ENCODE peak calls at places on chromosomes 1 and 21, in seven cellular contexts. C is progenitor cell of endocrine pancreas, K is foreskin fibroblast, V is stomach, B is MM.1S, R is mucosa of descending colon, F is B cell. U is an unnamed sample.

GRCh38 chr1:56424744-56425493 is 154.4 kb downstream of the PLPP3 start:
- DNase-seq in C (no peak), K (peak; percentile 54), V (peak; percentile 68), B (no peak), R (no peak), F (peak; percentile 69), U (no peak)

GRCh38 chr1:201461193-201461657 is 7.8 kb downstream of the PHLDA3 start:
- DNase-seq in C (no peak), K (peak; percentile 96), V (peak; percentile 61), B (no peak), R (no peak), F (no peak), U (no peak)

GRCh38 chr1:166490437-166490784 is 323.6 kb upstream of the FAM78B start:
- DNase-seq in C (no peak), K (no peak), V (no peak), B (no peak), R (peak; percentile 24), F (peak; percentile 11), U (peak; percentile 12)

GRCh38 chr1:205656236-205656635 is 24.1 kb downstream of the SLC45A3 start:
- DNase-seq in C (no peak), K (no peak), V (no peak), B (no peak), R (no peak), F (no peak), U (no peak)

GRCh38 chr1:157894613-157895012 is 53.0 kb upstream of the CD5L start:
- DNase-seq in C (no peak), K (no peak), V (no peak), B (no peak), R (no peak), F (no peak), U (no peak)

GRCh38 chr1:244964112-244964971 is 100.0 kb upstream of the HNRNPU start:
- DNase-seq in C (no peak), K (peak; percentile 66), V (peak; percentile 31), B (no peak), R (peak; percentile 47), F (no peak), U (no peak)

GRCh38 chr1:151135433-151136385 is 10.7 kb downstream of the SEMA6C start:
- DNase-seq in C (no peak), K (no peak), V (no peak), B (peak; percentile 66), R (no peak), F (no peak), U (no peak)

GRCh38 chr1:9410737-9411297 is 118.1 kb downstream of the SPSB1 start:
- DNase-seq in C (no peak), K (peak; percentile 42), V (no peak), B (peak; percentile 36), R (no peak), F (no peak), U (peak; percentile 65)

DNA sequence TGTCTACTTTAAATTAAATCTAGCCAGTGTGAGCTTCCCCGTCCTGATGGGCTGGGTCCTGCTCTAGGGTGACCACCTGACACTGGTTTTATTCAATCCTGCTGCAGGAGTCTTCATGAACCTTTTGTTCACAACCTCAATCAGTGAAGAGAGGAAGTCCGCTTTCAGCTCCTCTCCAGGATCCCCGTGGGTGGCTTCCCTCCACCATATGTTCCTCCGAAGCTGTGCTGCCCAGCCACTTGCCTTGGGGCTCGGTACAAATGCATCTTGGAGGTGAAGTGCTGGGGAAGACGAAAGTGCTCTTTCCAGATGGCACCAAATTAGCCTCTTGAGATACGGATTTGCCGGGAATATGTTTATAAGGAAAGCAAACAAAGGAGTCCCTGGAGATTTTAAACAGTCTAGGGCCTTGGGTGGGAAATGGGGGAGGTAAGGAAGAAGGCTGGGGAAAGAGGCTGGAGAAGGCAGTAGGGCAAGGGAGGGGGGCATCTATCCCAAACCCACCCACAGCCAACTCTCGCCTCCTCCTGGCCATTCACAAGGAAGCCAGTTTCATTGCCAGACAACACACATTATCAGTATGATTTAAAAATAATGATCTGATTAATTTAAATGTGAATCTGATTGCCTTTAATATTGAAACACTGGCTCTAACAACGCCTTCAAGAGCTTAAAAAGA is 430.8 kb downstream of the DISC1 start:
- DNase-seq in C (no peak), K (no peak), V (no peak), B (no peak), R (no peak), F (no peak), U (no peak)
- TF ChIP-seq CTCF in C (no peak), K (no peak), V (no peak), B (no peak), R (no peak), F (no peak), U (no peak)

GRCh38 chr1:41483960-41484844 is at the start of gene EDN2:
- DNase-seq in C (no peak), K (no peak), V (peak; percentile 95), B (no peak), R (peak; percentile 93), F (no peak), U (no peak)
- TF ChIP-seq CTCF in C (peak; percentile 44), K (no peak), V (no peak), B (peak; percentile 4), R (peak; percentile 23), F (no peak), U (peak; percentile 12)

GRCh38 chr1:160494620-160495019 is 28.4 kb downstream of the SLAMF6 start:
- DNase-seq in C (no peak), K (no peak), V (peak; percentile 28), B (no peak), R (peak; percentile 42), F (no peak), U (no peak)
- TF ChIP-seq CTCF in C (peak; percentile 45), K (peak; percentile 11), V (no peak), B (peak; percentile 45), R (no peak), F (no peak), U (no peak)

GRCh38 chr1:34460193-34460592 is 283.5 kb downstream of the C1orf94 start:
- DNase-seq in C (peak; percentile 23), K (no peak), V (peak; percentile 33), B (peak; percentile 49), R (peak; percentile 42), F (no peak), U (peak; percentile 66)
- TF ChIP-seq CTCF in C (peak; percentile 61), K (peak; percentile 39), V (no peak), B (peak; percentile 72), R (peak; percentile 28), F (peak; percentile 68), U (peak; percentile 65)

DNA sequence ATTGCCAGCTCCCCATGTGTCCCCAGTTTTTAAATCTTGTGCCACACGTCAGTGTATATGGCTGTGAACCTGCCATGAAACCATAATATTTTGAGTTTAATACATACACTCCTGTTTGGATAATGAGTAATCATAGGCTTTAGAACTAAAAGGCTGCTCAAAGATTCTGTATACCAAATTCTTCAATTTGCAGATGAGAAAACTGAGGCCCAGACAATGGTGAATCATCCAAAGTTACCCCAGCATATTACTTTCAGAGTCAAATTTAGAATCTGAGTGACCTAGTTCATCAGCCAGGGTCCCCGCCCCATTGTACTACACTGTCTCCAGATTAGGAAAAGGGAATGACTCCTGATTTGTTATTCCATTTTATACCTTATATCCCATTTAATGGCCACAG is 224.6 kb downstream of the FGGY start:
- DNase-seq in C (no peak), K (peak; percentile 23), V (no peak), B (no peak), R (no peak), F (no peak), U (no peak)
- TF ChIP-seq CTCF in C (no peak), K (no peak), V (no peak), B (no peak), R (no peak), F (no peak), U (no peak)

GRCh38 chr1:37817481-37817880 is 9.5 kb upstream of the YRDC start:
- DNase-seq in C (no peak), K (no peak), V (peak; percentile 83), B (no peak), R (no peak), F (no peak), U (no peak)
- TF ChIP-seq CTCF in C (no peak), K (no peak), V (no peak), B (no peak), R (no peak), F (no peak), U (no peak)

GRCh38 chr1:180183426-180183825 is 28.8 kb downstream of the QSOX1 start:
- DNase-seq in C (no peak), K (no peak), V (no peak), B (no peak), R (peak; percentile 6), F (no peak), U (no peak)

GRCh38 chr1:180179162-180179957 is 24.7 kb downstream of the QSOX1 start:
- DNase-seq in C (no peak), K (no peak), V (no peak), B (no peak), R (peak; percentile 10), F (no peak), U (no peak)

GRCh38 chr1:180181996-180182675 is 27.5 kb downstream of the QSOX1 start:
- DNase-seq in C (no peak), K (no peak), V (no peak), B (no peak), R (peak; percentile 11), F (no peak), U (no peak)

GRCh38 chr1:180182721-180183311 is 28.1 kb downstream of the QSOX1 start:
- DNase-seq in C (no peak), K (no peak), V (no peak), B (no peak), R (peak; percentile 5), F (no peak), U (no peak)

DNA sequence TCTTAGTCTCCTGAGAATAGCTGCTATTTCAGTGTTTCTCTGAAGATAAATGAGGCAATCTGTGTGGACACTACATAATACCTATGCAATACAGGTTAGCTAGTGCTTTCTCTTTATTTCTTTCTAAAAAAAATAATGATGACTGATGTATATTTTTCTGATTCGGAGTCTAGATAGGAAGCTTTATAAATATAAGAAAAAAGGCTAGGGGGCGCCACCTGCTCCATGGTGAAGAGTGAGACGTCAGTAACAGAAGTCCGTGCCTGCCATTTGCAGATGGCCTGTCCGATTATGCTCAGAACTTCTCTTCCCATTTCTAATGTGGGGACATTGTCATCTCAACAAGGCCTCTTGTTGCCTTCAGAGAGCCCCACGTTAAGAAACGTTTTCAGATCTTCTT is 26.4 kb downstream of the QSOX1 start:
- DNase-seq in C (no peak), K (no peak), V (no peak), B (no peak), R (peak; percentile 3), F (no peak), U (no peak)
- TF ChIP-seq CTCF in C (peak; percentile 53), K (peak; percentile 39), V (no peak), B (peak; percentile 36), R (no peak), F (peak; percentile 29), U (no peak)

GRCh38 chr21:16855164-16855667 is 657.6 kb upstream of the CXADR start:
- DNase-seq in C (no peak), K (no peak), V (no peak), B (no peak), R (no peak), F (no peak), U (no peak)

DNA sequence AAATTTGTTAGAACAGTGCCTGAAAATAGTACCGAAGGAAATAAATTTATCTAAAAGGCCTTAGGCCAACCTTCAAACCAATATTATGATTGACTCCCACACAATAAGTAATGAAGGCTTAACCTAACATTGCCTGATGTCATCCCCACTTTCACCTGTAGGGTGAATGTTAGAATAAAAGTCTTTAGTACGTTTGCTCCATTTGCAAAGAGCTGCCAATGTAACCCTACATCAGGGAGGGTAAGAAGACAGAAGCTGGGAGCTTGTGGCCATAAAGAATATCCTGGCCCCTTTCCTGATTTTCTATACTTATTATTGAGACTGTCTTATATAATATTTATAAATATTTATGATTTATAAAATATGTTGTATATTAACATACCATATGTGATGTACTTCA is 661.8 kb upstream of the CXADR start:
- DNase-seq in C (no peak), K (no peak), V (no peak), B (no peak), R (no peak), F (no peak), U (no peak)
- TF ChIP-seq CTCF in C (peak; percentile 28), K (no peak), V (no peak), B (no peak), R (no peak), F (no peak), U (no peak)

U was measured in GM13976.